ENCODE peak calls at places on chromosomes 5 and 9, in eight cellular contexts. S is neural progenitor cell, A is SK-N-SH, W is left lung, L is Panc1, B is GM23248, F is fibroblast of lung, O is astrocyte. E is an unnamed sample. For H3K9me3, the result is how much of the 10 kb centered on the place peaks cover.

GRCh38 chr5:65506961-65507360 is 25.2 kb upstream of the ADAMTS6 start:
- DNase-seq in O (peak), B (peak), S (no peak), F (peak), W (no peak), L (no peak), A (peak), E (no peak)

GRCh38 chr5:52710972-52711596 is 76.6 kb upstream of the ITGA1 start:
- DNase-seq in F (peak), O (no peak), A (no peak), W (no peak), L (no peak), S (no peak), B (peak), E (no peak)

GRCh38 chr9:113349434-113350337 is at the start of gene BSPRY:
- DNase-seq in A (peak), O (no peak), B (peak), L (no peak), F (no peak), W (no peak), S (peak), E (peak)

GRCh38 chr9:96021616-96022444 is 146.3 kb downstream of the ERCC6L2 start:
- DNase-seq in B (no peak), A (peak), O (no peak), F (no peak), S (peak), L (no peak), W (no peak), E (no peak)

GRCh38 chr5:90606539-90606938 is 47.9 kb downstream of the ADGRV1 start:
- DNase-seq in W (no peak), O (no peak), F (no peak), L (no peak), A (no peak), S (peak), B (no peak), E (peak)

GRCh38 chr5:27080147-27080546 is 41.8 kb upstream of the CDH9 start:
- DNase-seq in W (no peak), S (no peak), A (no peak), O (no peak), F (no peak), L (no peak), B (no peak), E (no peak)

GRCh38 chr5:145478651-145479050 is 356.5 kb downstream of the PRELID2 start:
- DNase-seq in W (no peak), B (no peak), A (no peak), S (no peak), L (no peak), O (no peak), F (peak), E (no peak)

GRCh38 chr5:171684169-171684568 is 101.4 kb upstream of the SMIM23 start:
- DNase-seq in A (no peak), B (no peak), O (no peak), L (no peak), S (no peak), F (no peak), W (no peak), E (no peak)

GRCh38 chr5:32538031-32538547 is 47.3 kb upstream of the SUB1 start:
- DNase-seq in L (no peak), W (no peak), O (no peak), S (no peak), F (no peak), B (no peak), A (no peak), E (no peak)

GRCh38 chr9:133154097-133154989 is 9.4 kb downstream of the GBGT1 start:
- DNase-seq in B (no peak), L (no peak), S (no peak), F (no peak), O (no peak), W (no peak), A (peak), E (no peak)

GRCh38 chr9:121269888-121270254 is 1.9 kb downstream of the GSN start:
- DNase-seq in S (no peak), F (no peak), L (no peak), W (no peak), A (no peak), B (peak), O (no peak), E (no peak)

GRCh38 chr5:128869970-128870747 is 95.1 kb upstream of the SLC27A6 start:
- DNase-seq in W (no peak), F (no peak), O (no peak), B (peak), L (no peak), S (peak), A (no peak), E (no peak)

GRCh38 chr5:139120521-139120920 is 77.6 kb downstream of the SIL1 start:
- DNase-seq in L (no peak), W (no peak), B (no peak), O (no peak), S (no peak), A (no peak), F (no peak), E (no peak)

GRCh38 chr9:37446401-37446800 is 18.8 kb downstream of the ZBTB5 start:
- DNase-seq in F (no peak), B (no peak), S (no peak), L (no peak), O (no peak), A (no peak), W (no peak), E (no peak)

GRCh38 chr9:95626885-95627558 is 110.3 kb upstream of the PTCH1 start:
- DNase-seq in A (no peak), B (peak), L (no peak), F (no peak), S (no peak), O (no peak), W (no peak), E (peak)

GRCh38 chr9:107653263-107653821 is 163.8 kb upstream of the KLF4 start:
- DNase-seq in F (no peak), L (no peak), O (no peak), S (no peak), B (no peak), A (no peak), W (no peak), E (peak)

GRCh38 chr5:79774171-79774854 is 84.7 kb downstream of the CMYA5 start:
- DNase-seq in W (no peak), L (no peak), O (no peak), S (peak), F (no peak), B (peak), A (peak), E (no peak)

GRCh38 chr9:22693151-22693550 is 246.5 kb downstream of the DMRTA1 start:
- DNase-seq in F (peak), O (peak), W (no peak), S (no peak), A (no peak), L (no peak), B (peak), E (no peak)

GRCh38 chr9:70510157-70510770 is 95.8 kb upstream of the KLF9 start:
- DNase-seq in A (peak), S (peak), W (no peak), O (no peak), F (no peak), B (peak), L (no peak), E (peak)

GRCh38 chr9:5909999-5910398 is 19.3 kb downstream of the MLANA start:
- DNase-seq in F (peak), S (no peak), A (no peak), B (peak), L (no peak), W (no peak), O (peak), E (no peak)

GRCh38 chr5:107469485-107469884 is 201.3 kb downstream of the EFNA5 start:
- DNase-seq in A (no peak), W (no peak), B (peak), O (peak), F (peak), S (no peak), L (peak), E (no peak)

GRCh38 chr9:82082563-82082962 is 94.0 kb downstream of the SPATA31D1 start:
- DNase-seq in W (no peak), F (no peak), A (no peak), S (peak), B (no peak), O (no peak), L (no peak), E (no peak)

GRCh38 chr9:12933957-12934356 is 159.1 kb downstream of the LURAP1L start:
- DNase-seq in F (peak), A (no peak), O (peak), S (no peak), L (peak), B (peak), W (no peak), E (no peak)

GRCh38 chr5:94402096-94402495 is 216.3 kb downstream of the KIAA0825 start:
- DNase-seq in S (no peak), W (no peak), L (no peak), O (peak), B (no peak), F (peak), A (no peak), E (no peak)

GRCh38 chr5:158958048-158958994 is 141.4 kb downstream of the EBF1 start:
- DNase-seq in B (peak), S (peak), O (no peak), F (no peak), L (no peak), A (no peak), W (no peak), E (no peak)

GRCh38 chr9:89309608-89310485 is 1.1 kb upstream of the CKS2 start:
- DNase-seq in A (peak), L (no peak), F (no peak), W (no peak), B (peak), S (peak), O (no peak), E (peak)

GRCh38 chr9:123438321-123438720 is 82.3 kb downstream of the CRB2 start:
- DNase-seq in A (no peak), O (peak), W (no peak), S (peak), F (peak), L (no peak), B (no peak), E (no peak)

DNA sequence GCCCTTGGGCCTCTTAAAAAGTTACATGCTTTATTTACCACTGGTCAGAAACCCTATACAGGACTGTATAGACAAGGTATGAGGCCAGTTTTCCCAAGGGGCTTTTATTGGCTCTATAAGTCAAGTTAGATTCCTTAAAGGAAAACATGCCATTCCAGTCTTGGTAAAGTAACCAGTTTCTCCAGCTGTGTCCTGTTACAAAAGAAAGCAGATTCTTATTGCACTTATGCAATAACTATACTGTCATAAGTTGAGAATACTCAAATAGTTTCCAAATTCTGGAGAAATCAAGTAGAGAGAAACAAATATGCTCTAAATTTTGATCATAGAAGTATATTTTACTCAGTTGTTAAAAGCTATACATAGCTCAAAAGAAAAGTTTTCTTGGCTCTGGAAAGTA is 47.2 kb downstream of the PTGS1 start:
- DNase-seq in S (no peak), B (no peak), O (no peak), W (no peak), F (peak), L (no peak), A (no peak), E (no peak)
- H3K9me3 ChIP-seq in S (under half), B (under half), O (under half), W (under half), F (under half), L (under half), A (under half), E (under half)

GRCh38 chr5:140131967-140132409 is 6.3 kb downstream of the IGIP start:
- DNase-seq in W (peak), S (no peak), L (no peak), O (peak), F (peak), B (peak), A (no peak), E (no peak)
- H3K4me3 ChIP-seq in W (no peak), S (no peak), L (no peak), O (no peak), F (no peak), B (peak), A (no peak), E (no peak)

DNA sequence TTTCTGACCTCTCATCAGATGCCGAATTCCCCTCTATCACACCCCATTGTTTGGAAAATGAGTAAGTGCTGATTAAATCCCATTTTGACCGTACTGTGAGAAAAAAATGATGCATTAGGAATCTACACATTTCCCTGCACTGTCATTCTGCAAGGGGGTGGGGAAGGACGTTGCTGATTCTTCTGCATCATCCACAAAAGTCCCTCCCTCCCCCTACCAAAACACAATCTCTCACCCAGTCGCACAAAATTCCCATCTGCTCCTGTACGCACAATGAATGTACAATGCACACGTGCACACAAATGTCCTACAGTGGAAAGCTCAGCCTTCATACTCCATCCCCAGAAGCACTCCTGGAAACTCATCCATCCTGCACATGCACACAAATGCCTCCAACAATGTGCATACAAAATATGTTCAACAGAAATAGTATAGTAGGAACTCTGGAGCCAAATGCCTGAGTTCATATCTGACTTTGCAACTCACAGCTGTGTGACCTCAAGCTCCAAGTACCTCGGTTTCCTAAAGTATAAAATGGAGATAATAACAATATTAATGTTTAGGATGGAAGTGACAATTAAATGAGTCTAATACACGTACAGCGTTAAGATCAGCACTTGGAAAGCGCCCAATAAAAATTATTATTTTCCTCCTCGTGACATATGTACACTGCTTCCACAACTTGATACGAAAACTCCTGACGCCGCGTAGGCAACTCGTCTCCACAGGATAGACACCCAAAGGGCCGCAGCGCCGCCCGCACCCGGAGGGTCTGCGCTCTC is 805 bp downstream of the TNIP1 start:
- DNase-seq in F (peak), L (no peak), B (peak), O (peak), W (no peak), A (peak), S (no peak), E (no peak)
- H3K27ac ChIP-seq in F (peak), L (peak), B (peak), O (peak), W (peak), A (peak), S (no peak), E (peak)

GRCh38 chr5:43338856-43339255 is 25.6 kb upstream of the HMGCS1 start:
- DNase-seq in O (no peak), W (no peak), L (no peak), A (no peak), S (no peak), F (no peak), B (no peak), E (no peak)
- H3K9me3 ChIP-seq in O (under half), W (under half), L (under half), A (under half), S (under half), F (under half), B (under half), E (under half)

E was measured in small intestine.